ENCODE peak calls at places on chromosomes 4 and X, in eight cellular contexts. One of them, this sample, is unnamed.
A peak's percentile ranks its signal among the peaks of the same experiment; 100 is the strongest.

GRCh38 chrX:132433001-132433400 is 55.8 kb downstream of the MBNL3 start:
- DNase-seq in mucosa of descending colon: no peak
- DNase-seq in naive thymus-derived CD8-positive, alpha-beta T cell: no peak
- DNase-seq in IMR-90: no peak
- DNase-seq in activated naive CD8-positive, alpha-beta T cell treated with anti-CD3 and anti-CD28 coated beads, Interleukin-2, amount 50 U/mL, for 24 hours: no peak
- DNase-seq in stimulated activated CD4-positive, alpha-beta T cell treated with anti-CD3 and anti-CD28 coated beads, Interleukin-15, amount 100 ng/mL, for 24 hours: no peak
- DNase-seq in GM23338: peak; percentile 54
- DNase-seq in fibroblast of mammary gland: no peak
- DNase-seq in this sample: no peak

GRCh38 chr4:10114607-10115006 is 2.0 kb downstream of the WDR1 start:
- DNase-seq in mucosa of descending colon: peak; percentile 33
- DNase-seq in naive thymus-derived CD8-positive, alpha-beta T cell: no peak
- DNase-seq in IMR-90: no peak
- DNase-seq in activated naive CD8-positive, alpha-beta T cell treated with anti-CD3 and anti-CD28 coated beads, Interleukin-2, amount 50 U/mL, for 24 hours: no peak
- DNase-seq in stimulated activated CD4-positive, alpha-beta T cell treated with anti-CD3 and anti-CD28 coated beads, Interleukin-15, amount 100 ng/mL, for 24 hours: no peak
- DNase-seq in GM23338: no peak
- DNase-seq in fibroblast of mammary gland: no peak
- DNase-seq in this sample: peak; percentile 18

GRCh38 chrX:153922932-153923857 is 2.9 kb downstream of the ARHGAP4 start:
- DNase-seq in mucosa of descending colon: peak; percentile 54
- DNase-seq in naive thymus-derived CD8-positive, alpha-beta T cell: no peak
- DNase-seq in IMR-90: peak; percentile 58
- DNase-seq in activated naive CD8-positive, alpha-beta T cell treated with anti-CD3 and anti-CD28 coated beads, Interleukin-2, amount 50 U/mL, for 24 hours: no peak
- DNase-seq in stimulated activated CD4-positive, alpha-beta T cell treated with anti-CD3 and anti-CD28 coated beads, Interleukin-15, amount 100 ng/mL, for 24 hours: no peak
- DNase-seq in GM23338: peak; percentile 32
- DNase-seq in fibroblast of mammary gland: peak; percentile 66
- DNase-seq in this sample: peak; percentile 64

GRCh38 chrX:12771445-12772069 is 19.7 kb upstream of the PRPS2 start:
- DNase-seq in mucosa of descending colon: peak; percentile 77
- DNase-seq in naive thymus-derived CD8-positive, alpha-beta T cell: peak; percentile 56
- DNase-seq in IMR-90: peak; percentile 31
- DNase-seq in activated naive CD8-positive, alpha-beta T cell treated with anti-CD3 and anti-CD28 coated beads, Interleukin-2, amount 50 U/mL, for 24 hours: peak; percentile 67
- DNase-seq in stimulated activated CD4-positive, alpha-beta T cell treated with anti-CD3 and anti-CD28 coated beads, Interleukin-15, amount 100 ng/mL, for 24 hours: peak; percentile 79
- DNase-seq in GM23338: peak; percentile 72
- DNase-seq in fibroblast of mammary gland: peak; percentile 54
- DNase-seq in this sample: peak; percentile 49

GRCh38 chr4:12421364-12421763 is 992.7 kb upstream of the HS3ST1 start:
- DNase-seq in mucosa of descending colon: no peak
- DNase-seq in naive thymus-derived CD8-positive, alpha-beta T cell: no peak
- DNase-seq in IMR-90: no peak
- DNase-seq in activated naive CD8-positive, alpha-beta T cell treated with anti-CD3 and anti-CD28 coated beads, Interleukin-2, amount 50 U/mL, for 24 hours: no peak
- DNase-seq in stimulated activated CD4-positive, alpha-beta T cell treated with anti-CD3 and anti-CD28 coated beads, Interleukin-15, amount 100 ng/mL, for 24 hours: no peak
- DNase-seq in GM23338: no peak
- DNase-seq in fibroblast of mammary gland: no peak
- DNase-seq in this sample: no peak

GRCh38 chrX:153900806-153901752 is 3.4 kb upstream of the AVPR2 start:
- DNase-seq in mucosa of descending colon: no peak
- DNase-seq in naive thymus-derived CD8-positive, alpha-beta T cell: peak; percentile 49
- DNase-seq in IMR-90: peak; percentile 87
- DNase-seq in activated naive CD8-positive, alpha-beta T cell treated with anti-CD3 and anti-CD28 coated beads, Interleukin-2, amount 50 U/mL, for 24 hours: peak; percentile 55
- DNase-seq in stimulated activated CD4-positive, alpha-beta T cell treated with anti-CD3 and anti-CD28 coated beads, Interleukin-15, amount 100 ng/mL, for 24 hours: peak; percentile 65
- DNase-seq in GM23338: peak; percentile 57
- DNase-seq in fibroblast of mammary gland: peak; percentile 73
- DNase-seq in this sample: peak; percentile 53

GRCh38 chr4:89879201-89879600 is 15.5 kb upstream of the MMRN1 start:
- DNase-seq in mucosa of descending colon: no peak
- DNase-seq in naive thymus-derived CD8-positive, alpha-beta T cell: no peak
- DNase-seq in IMR-90: no peak
- DNase-seq in activated naive CD8-positive, alpha-beta T cell treated with anti-CD3 and anti-CD28 coated beads, Interleukin-2, amount 50 U/mL, for 24 hours: no peak
- DNase-seq in stimulated activated CD4-positive, alpha-beta T cell treated with anti-CD3 and anti-CD28 coated beads, Interleukin-15, amount 100 ng/mL, for 24 hours: no peak
- DNase-seq in GM23338: no peak
- DNase-seq in fibroblast of mammary gland: no peak
- DNase-seq in this sample: no peak

GRCh38 chr4:56099378-56099786 is 150.6 kb downstream of the CEP135 start:
- DNase-seq in mucosa of descending colon: no peak
- DNase-seq in naive thymus-derived CD8-positive, alpha-beta T cell: no peak
- DNase-seq in IMR-90: no peak
- DNase-seq in activated naive CD8-positive, alpha-beta T cell treated with anti-CD3 and anti-CD28 coated beads, Interleukin-2, amount 50 U/mL, for 24 hours: no peak
- DNase-seq in stimulated activated CD4-positive, alpha-beta T cell treated with anti-CD3 and anti-CD28 coated beads, Interleukin-15, amount 100 ng/mL, for 24 hours: no peak
- DNase-seq in GM23338: no peak
- DNase-seq in fibroblast of mammary gland: no peak
- DNase-seq in this sample: no peak

GRCh38 chr4:90030953-90031352 is 96.2 kb upstream of the CCSER1 start:
- DNase-seq in mucosa of descending colon: no peak
- DNase-seq in naive thymus-derived CD8-positive, alpha-beta T cell: no peak
- DNase-seq in IMR-90: no peak
- DNase-seq in activated naive CD8-positive, alpha-beta T cell treated with anti-CD3 and anti-CD28 coated beads, Interleukin-2, amount 50 U/mL, for 24 hours: no peak
- DNase-seq in stimulated activated CD4-positive, alpha-beta T cell treated with anti-CD3 and anti-CD28 coated beads, Interleukin-15, amount 100 ng/mL, for 24 hours: no peak
- DNase-seq in GM23338: peak; percentile 72
- DNase-seq in fibroblast of mammary gland: no peak
- DNase-seq in this sample: no peak

GRCh38 chrX:74422029-74422352 is 698 bp downstream of the SLC16A2 start:
- DNase-seq in mucosa of descending colon: no peak
- DNase-seq in naive thymus-derived CD8-positive, alpha-beta T cell: no peak
- DNase-seq in IMR-90: no peak
- DNase-seq in activated naive CD8-positive, alpha-beta T cell treated with anti-CD3 and anti-CD28 coated beads, Interleukin-2, amount 50 U/mL, for 24 hours: no peak
- DNase-seq in stimulated activated CD4-positive, alpha-beta T cell treated with anti-CD3 and anti-CD28 coated beads, Interleukin-15, amount 100 ng/mL, for 24 hours: no peak
- DNase-seq in GM23338: peak; percentile 9
- DNase-seq in fibroblast of mammary gland: no peak
- DNase-seq in this sample: no peak

GRCh38 chr4:165476214-165477098 is 97.6 kb downstream of the CPE start:
- DNase-seq in mucosa of descending colon: no peak
- DNase-seq in naive thymus-derived CD8-positive, alpha-beta T cell: no peak
- DNase-seq in IMR-90: peak; percentile 2
- DNase-seq in activated naive CD8-positive, alpha-beta T cell treated with anti-CD3 and anti-CD28 coated beads, Interleukin-2, amount 50 U/mL, for 24 hours: no peak
- DNase-seq in stimulated activated CD4-positive, alpha-beta T cell treated with anti-CD3 and anti-CD28 coated beads, Interleukin-15, amount 100 ng/mL, for 24 hours: no peak
- DNase-seq in GM23338: no peak
- DNase-seq in fibroblast of mammary gland: peak; percentile 31
- DNase-seq in this sample: no peak

GRCh38 chrX:98299785-98300184 is 1416.1 kb downstream of the RPA4 start:
- DNase-seq in mucosa of descending colon: no peak
- DNase-seq in naive thymus-derived CD8-positive, alpha-beta T cell: no peak
- DNase-seq in IMR-90: no peak
- DNase-seq in activated naive CD8-positive, alpha-beta T cell treated with anti-CD3 and anti-CD28 coated beads, Interleukin-2, amount 50 U/mL, for 24 hours: no peak
- DNase-seq in stimulated activated CD4-positive, alpha-beta T cell treated with anti-CD3 and anti-CD28 coated beads, Interleukin-15, amount 100 ng/mL, for 24 hours: no peak
- DNase-seq in GM23338: no peak
- DNase-seq in fibroblast of mammary gland: peak; percentile 6
- DNase-seq in this sample: no peak

GRCh38 chrX:71222929-71223328 is at the start of gene GJB1:
- DNase-seq in mucosa of descending colon: no peak
- DNase-seq in naive thymus-derived CD8-positive, alpha-beta T cell: no peak
- DNase-seq in IMR-90: no peak
- DNase-seq in activated naive CD8-positive, alpha-beta T cell treated with anti-CD3 and anti-CD28 coated beads, Interleukin-2, amount 50 U/mL, for 24 hours: no peak
- DNase-seq in stimulated activated CD4-positive, alpha-beta T cell treated with anti-CD3 and anti-CD28 coated beads, Interleukin-15, amount 100 ng/mL, for 24 hours: no peak
- DNase-seq in GM23338: no peak
- DNase-seq in fibroblast of mammary gland: no peak
- DNase-seq in this sample: no peak

GRCh38 chr4:168886361-168886760 is 123.7 kb downstream of the CBR4 start:
- DNase-seq in mucosa of descending colon: no peak
- DNase-seq in naive thymus-derived CD8-positive, alpha-beta T cell: no peak
- DNase-seq in IMR-90: peak; percentile 81
- DNase-seq in activated naive CD8-positive, alpha-beta T cell treated with anti-CD3 and anti-CD28 coated beads, Interleukin-2, amount 50 U/mL, for 24 hours: no peak
- DNase-seq in stimulated activated CD4-positive, alpha-beta T cell treated with anti-CD3 and anti-CD28 coated beads, Interleukin-15, amount 100 ng/mL, for 24 hours: no peak
- DNase-seq in GM23338: no peak
- DNase-seq in fibroblast of mammary gland: peak; percentile 63
- DNase-seq in this sample: no peak

GRCh38 chr4:170089274-170089742 is 448 bp downstream of the AADAT start:
- DNase-seq in mucosa of descending colon: peak; percentile 37
- DNase-seq in naive thymus-derived CD8-positive, alpha-beta T cell: no peak
- DNase-seq in IMR-90: peak; percentile 39
- DNase-seq in activated naive CD8-positive, alpha-beta T cell treated with anti-CD3 and anti-CD28 coated beads, Interleukin-2, amount 50 U/mL, for 24 hours: no peak
- DNase-seq in stimulated activated CD4-positive, alpha-beta T cell treated with anti-CD3 and anti-CD28 coated beads, Interleukin-15, amount 100 ng/mL, for 24 hours: no peak
- DNase-seq in GM23338: peak; percentile 55
- DNase-seq in fibroblast of mammary gland: peak; percentile 41
- DNase-seq in this sample: peak; percentile 42

This sample was measured in colonic mucosa.